ENCODE peak calls at places on chromosomes 6 and 20, in eight cellular contexts. C, Q, D, W, G, I, O and J are unnamed samples.

GRCh38 chr6:29461021-29461814 is 4.3 kb downstream of the OR2H1 start:
- DNase-seq in C (no peak), Q (no peak), D (no peak), W (no peak), G (no peak), I (no peak), O (no peak), J (no peak)

GRCh38 chr6:143007626-143008025 is 53.1 kb upstream of the AIG1 start:
- DNase-seq in C (no peak), Q (no peak), D (no peak), W (peak; percentile 57), G (no peak), I (no peak), O (no peak), J (no peak)

GRCh38 chr6:12265795-12266194 is 24.4 kb upstream of the EDN1 start:
- DNase-seq in C (no peak), Q (no peak), D (no peak), W (peak; percentile 28), G (peak; percentile 83), I (no peak), O (peak; percentile 93), J (no peak)

GRCh38 chr6:35064508-35065440 is 76.4 kb downstream of the TCP11 start:
- DNase-seq in C (no peak), Q (peak; percentile 62), D (no peak), W (no peak), G (no peak), I (no peak), O (no peak), J (no peak)

GRCh38 chr20:35312348-35312747 is 20.1 kb upstream of the FAM83C start:
- DNase-seq in C (peak; percentile 54), Q (no peak), D (no peak), W (peak; percentile 75), G (peak; percentile 92), I (no peak), O (peak; percentile 99), J (peak; percentile 95)

GRCh38 chr20:60035-60918 is 27.2 kb upstream of the DEFB125 start:
- DNase-seq in C (no peak), Q (no peak), D (no peak), W (no peak), G (no peak), I (no peak), O (peak; percentile 16), J (no peak)

GRCh38 chr6:31541059-31541657 is 645 bp downstream of the DDX39B start:
- DNase-seq in C (no peak), Q (peak; percentile 39), D (no peak), W (peak; percentile 45), G (peak; percentile 48), I (peak; percentile 72), O (peak; percentile 66), J (peak; percentile 24)

GRCh38 chr6:111950661-111951426 is 77.6 kb upstream of the FYN start:
- DNase-seq in C (no peak), Q (no peak), D (peak; percentile 52), W (peak; percentile 17), G (peak; percentile 75), I (no peak), O (peak; percentile 35), J (peak; percentile 72)

GRCh38 chr6:31304683-31305082 is 32.8 kb upstream of the HLA-C start:
- DNase-seq in C (no peak), Q (no peak), D (no peak), W (no peak), G (peak; percentile 49), I (peak; percentile 47), O (peak; percentile 55), J (peak; percentile 30)